ENCODE peak calls at places on chromosomes 2 and 18, in nine cellular contexts. Q is stomach; N is fibroblast of the aortic adventitia; E is CD8-positive, alpha-beta T cell; G is ovary; K is epithelial cell of esophagus; X is astrocyte; Z is mucosa of descending colon; W is IMR-90. B is an unnamed sample.
A peak's percentile ranks its signal among the peaks of the same experiment; 100 is the strongest.

GRCh38 chr18:22470141-22470510 is 52.4 kb upstream of the CTAGE1 start:
- DNase-seq in Q (no peak), N (no peak), E (no peak), G (no peak), K (no peak), X (peak; percentile 60), Z (no peak), W (peak; percentile 69), B (no peak)

GRCh38 chr2:238504181-238504711 is 77.5 kb downstream of the ASB1 start:
- DNase-seq in Q (no peak), N (no peak), E (no peak), G (no peak), K (no peak), X (no peak), Z (no peak), W (no peak), B (no peak)

GRCh38 chr2:67579207-67579606 is 182.1 kb downstream of the ETAA1 start:
- DNase-seq in Q (no peak), N (no peak), E (no peak), G (no peak), K (no peak), X (peak; percentile 62), Z (no peak), W (no peak), B (no peak)

GRCh38 chr2:43609304-43609883 is 13.6 kb upstream of the THADA start:
- DNase-seq in Q (no peak), N (peak; percentile 61), E (no peak), G (no peak), K (peak; percentile 62), X (no peak), Z (no peak), W (peak; percentile 44), B (no peak)

GRCh38 chr2:155393406-155393805 is 694.9 kb downstream of the KCNJ3 start:
- DNase-seq in Q (no peak), N (no peak), E (no peak), G (no peak), K (no peak), X (no peak), Z (no peak), W (no peak), B (no peak)

GRCh38 chr18:24214913-24215312 is 76.1 kb downstream of the CABYR start:
- DNase-seq in Q (no peak), N (no peak), E (no peak), G (no peak), K (peak; percentile 10), X (no peak), Z (no peak), W (no peak), B (no peak)

GRCh38 chr2:60972889-60973656 is 44.4 kb upstream of the PEX13 start:
- DNase-seq in Q (no peak), N (no peak), E (no peak), G (no peak), K (no peak), X (no peak), Z (no peak), W (no peak), B (no peak)

GRCh38 chr2:32697156-32697555 is 69.3 kb downstream of the TTC27 start:
- DNase-seq in Q (no peak), N (peak; percentile 96), E (no peak), G (no peak), K (peak; percentile 11), X (peak; percentile 93), Z (no peak), W (peak; percentile 91), B (no peak)

GRCh38 chr2:213306320-213306942 is 22.2 kb downstream of the SPAG16 start:
- DNase-seq in Q (peak; percentile 44), N (peak; percentile 90), E (no peak), G (peak; percentile 31), K (peak; percentile 43), X (peak; percentile 65), Z (no peak), W (peak; percentile 65), B (no peak)

GRCh38 chr2:96075199-96075771 is 40.6 kb upstream of the GPAT2 start:
- DNase-seq in Q (no peak), N (no peak), E (no peak), G (no peak), K (no peak), X (no peak), Z (no peak), W (no peak), B (no peak)

GRCh38 chr2:162826901-162827300 is 11.7 kb downstream of the KCNH7 start:
- DNase-seq in Q (no peak), N (no peak), E (no peak), G (no peak), K (no peak), X (peak; percentile 14), Z (no peak), W (no peak), B (no peak)

GRCh38 chr18:46335551-46336059 is 231.4 kb downstream of the HAUS1 start:
- DNase-seq in Q (no peak), N (no peak), E (no peak), G (no peak), K (no peak), X (no peak), Z (no peak), W (no peak), B (peak; percentile 19)

GRCh38 chr18:35424356-35424755 is 47.2 kb upstream of the ZNF396 start:
- DNase-seq in Q (no peak), N (no peak), E (no peak), G (no peak), K (no peak), X (no peak), Z (no peak), W (no peak), B (no peak)

DNA sequence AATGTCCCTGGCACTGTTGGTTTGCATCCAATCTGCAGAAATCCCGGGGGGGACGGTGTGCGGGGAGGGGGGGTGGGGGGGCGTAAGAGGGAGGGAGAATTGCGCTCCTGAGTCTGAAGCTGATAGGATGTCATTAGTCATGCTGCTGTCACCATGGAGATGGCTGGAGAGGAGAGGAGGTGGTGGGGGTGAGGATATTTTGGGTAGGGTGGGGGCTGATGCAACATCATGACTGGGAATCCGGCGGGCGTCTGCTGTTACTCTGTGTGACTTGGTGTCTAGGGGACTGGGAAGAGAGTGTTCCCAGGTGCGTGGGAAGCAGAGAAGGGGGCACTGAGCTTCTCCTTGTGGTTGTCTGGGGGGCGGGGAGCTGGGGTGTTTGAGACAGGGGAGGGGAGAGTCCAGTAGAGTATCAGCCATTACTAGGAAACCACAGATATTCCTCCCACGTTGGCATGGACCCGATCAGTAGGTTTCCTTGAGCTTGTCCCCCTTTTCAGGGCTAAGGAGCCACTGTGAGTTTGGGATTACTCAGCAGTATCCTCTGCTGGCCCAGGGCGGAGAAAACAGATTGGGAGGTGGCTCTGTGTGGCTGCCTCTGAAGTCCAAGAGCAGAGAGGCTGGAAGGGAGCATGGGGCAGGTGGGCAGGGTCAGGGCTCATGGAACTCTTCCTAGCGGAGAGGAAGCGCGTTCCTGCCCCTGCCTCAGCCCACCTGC is 18.9 kb downstream of the TET3 start:
- DNase-seq in Q (no peak), N (peak; percentile 84), E (no peak), G (peak; percentile 48), K (peak; percentile 59), X (peak; percentile 69), Z (peak; percentile 32), W (peak; percentile 82), B (peak; percentile 49)
- H3K4me3 ChIP-seq in Q (peak overlapping the region; percentile 65), N (peak overlapping the region; percentile 83), E (no peak overlapping the region), G (peak overlapping the region; percentile 66), K (peak overlapping the region; percentile 53), X (peak overlapping the region; percentile 79), Z (no peak overlapping the region), W (peak overlapping the region; percentile 82), B (no peak overlapping the region)

GRCh38 chr2:202071107-202071506 is 1.9 kb upstream of the KIAA2012 start:
- DNase-seq in Q (no peak), N (no peak), E (no peak), G (no peak), K (no peak), X (no peak), Z (no peak), W (no peak), B (no peak)

GRCh38 chr2:202072737-202073396 is at the start of gene KIAA2012:
- DNase-seq in Q (no peak), N (no peak), E (no peak), G (no peak), K (no peak), X (no peak), Z (no peak), W (no peak), B (no peak)

GRCh38 chr2:202067589-202067988 is 5.5 kb upstream of the KIAA2012 start:
- DNase-seq in Q (no peak), N (no peak), E (no peak), G (no peak), K (no peak), X (no peak), Z (no peak), W (no peak), B (no peak)

GRCh38 chr2:202069189-202070050 is 3.6 kb upstream of the KIAA2012 start:
- DNase-seq in Q (no peak), N (no peak), E (no peak), G (no peak), K (no peak), X (no peak), Z (peak; percentile 73), W (no peak), B (peak; percentile 80)

GRCh38 chr2:202072226-202072625 is 829 bp upstream of the KIAA2012 start:
- DNase-seq in Q (no peak), N (no peak), E (no peak), G (no peak), K (peak; percentile 5), X (no peak), Z (no peak), W (no peak), B (no peak)
- TF ChIP-seq CTCF in Q (no peak), N (peak; percentile 20), E (no peak), G (no peak), K (peak; percentile 32), X (no peak), Z (no peak), W (peak; percentile 20), B (peak; percentile 18)

DNA sequence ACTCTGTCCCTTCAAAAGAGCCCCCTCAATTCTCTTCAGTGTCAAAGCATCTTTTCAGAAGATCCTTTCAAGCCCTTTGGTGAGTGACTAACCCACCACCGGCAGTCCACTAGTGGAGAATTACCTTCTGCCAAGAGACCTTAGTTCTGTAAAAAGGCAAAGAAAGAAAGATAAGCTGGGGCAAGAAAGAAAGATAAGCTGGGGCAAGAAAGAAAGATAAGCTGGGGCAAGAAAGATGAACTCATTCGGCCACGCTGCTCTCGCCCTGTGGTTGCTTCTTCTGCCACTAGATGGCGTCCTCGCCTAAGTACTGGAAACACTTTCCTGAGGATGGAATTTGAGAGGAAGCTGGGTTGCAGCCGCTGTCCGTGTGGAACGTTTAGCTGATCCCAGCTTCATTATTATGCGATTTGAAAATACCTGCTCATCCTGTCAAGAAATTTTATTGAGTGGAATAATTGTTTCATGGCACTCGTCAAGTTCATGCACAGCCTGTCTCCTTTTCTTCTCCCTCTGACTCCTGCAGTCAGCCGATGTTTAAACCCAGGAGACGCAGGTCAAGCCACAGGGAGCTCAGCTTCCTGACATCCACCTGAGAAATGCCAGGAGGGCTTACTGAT is 17.3 kb upstream of the ANXA4 start:
- DNase-seq in Q (peak; percentile 93), N (peak; percentile 83), E (peak; percentile 74), G (peak; percentile 87), K (peak; percentile 79), X (peak; percentile 30), Z (peak; percentile 89), W (peak; percentile 74), B (peak; percentile 87)
- H3K4me3 ChIP-seq in Q (peak overlapping the region; percentile 23), N (peak overlapping the region; percentile 40), E (no peak overlapping the region), G (peak overlapping the region; percentile 17), K (no peak overlapping the region), X (peak overlapping the region; percentile 47), Z (no peak overlapping the region), W (peak overlapping the region; percentile 20), B (peak overlapping the region; percentile 27)

GRCh38 chr2:183172220-183172887 is 48.1 kb downstream of the NUP35 start:
- DNase-seq in Q (no peak), N (no peak), E (no peak), G (no peak), K (no peak), X (no peak), Z (no peak), W (no peak), B (no peak)
- TF ChIP-seq CTCF in Q (no peak), N (no peak), E (no peak), G (no peak), K (no peak), X (no peak), Z (no peak), W (no peak), B (no peak)